ENCODE peak calls at places on chromosomes 16 and 17, in nine cellular contexts. H, U, T, W, X, B, C, S and J are unnamed samples.

GRCh38 chr17:18185832-18186231 is 2.2 kb downstream of the ALKBH5 start:
- DNase-seq in H (no peak), U (peak; percentile 31), T (no peak), W (no peak), X (no peak), B (no peak), C (no peak), S (peak; percentile 23), J (no peak)

GRCh38 chr17:48597775-48598631 is 4.4 kb upstream of the HOXB5 start:
- DNase-seq in H (no peak), U (no peak), T (no peak), W (peak; percentile 65), X (peak; percentile 93), B (no peak), C (no peak), S (peak; percentile 46), J (no peak)

GRCh38 chr16:8571061-8571596 is 19.2 kb downstream of the TMEM114 start:
- DNase-seq in H (peak; percentile 14), U (no peak), T (peak; percentile 66), W (peak; percentile 68), X (no peak), B (no peak), C (no peak), S (peak; percentile 75), J (no peak)

GRCh38 chr17:27624555-27624954 is 6.4 kb upstream of the LGALS9 start:
- DNase-seq in H (no peak), U (no peak), T (peak; percentile 13), W (no peak), X (no peak), B (no peak), C (no peak), S (no peak), J (no peak)

GRCh38 chr17:80678621-80679020 is 134.0 kb downstream of the RPTOR start:
- DNase-seq in H (no peak), U (no peak), T (peak; percentile 51), W (no peak), X (no peak), B (no peak), C (no peak), S (peak; percentile 91), J (peak; percentile 47)

GRCh38 chr17:11514565-11514964 is 83.7 kb upstream of the DNAH9 start:
- DNase-seq in H (no peak), U (no peak), T (no peak), W (no peak), X (no peak), B (no peak), C (no peak), S (no peak), J (no peak)

GRCh38 chr17:17503566-17504130 is 7.5 kb upstream of the RASD1 start:
- DNase-seq in H (no peak), U (no peak), T (peak; percentile 16), W (no peak), X (peak; percentile 55), B (no peak), C (no peak), S (no peak), J (no peak)

GRCh38 chr17:36625188-36625587 is 23.8 kb downstream of the MRM1 start:
- DNase-seq in H (no peak), U (no peak), T (no peak), W (no peak), X (no peak), B (no peak), C (no peak), S (no peak), J (no peak)

GRCh38 chr17:4881761-4882555 is 17.4 kb upstream of the C17orf107 start:
- DNase-seq in H (no peak), U (no peak), T (peak; percentile 46), W (peak; percentile 93), X (no peak), B (no peak), C (no peak), S (peak; percentile 14), J (no peak)

GRCh38 chr17:60910415-60910814 is 232.8 kb downstream of the BCAS3 start:
- DNase-seq in H (no peak), U (no peak), T (no peak), W (no peak), X (no peak), B (no peak), C (no peak), S (no peak), J (no peak)

GRCh38 chr16:3992297-3993051 is 112.0 kb upstream of the CREBBP start:
- DNase-seq in H (no peak), U (no peak), T (no peak), W (peak; percentile 42), X (no peak), B (no peak), C (no peak), S (no peak), J (no peak)

GRCh38 chr16:27756206-27756970 is 206.4 kb downstream of the KATNIP start:
- DNase-seq in H (no peak), U (no peak), T (no peak), W (no peak), X (no peak), B (no peak), C (no peak), S (no peak), J (no peak)

GRCh38 chr16:68756250-68757051 is 19.4 kb downstream of the CDH1 start:
- DNase-seq in H (no peak), U (no peak), T (peak; percentile 16), W (no peak), X (no peak), B (no peak), C (no peak), S (peak; percentile 12), J (no peak)

GRCh38 chr16:69324013-69324531 is 6.3 kb downstream of the PDF start:
- DNase-seq in H (no peak), U (peak; percentile 34), T (no peak), W (no peak), X (no peak), B (no peak), C (no peak), S (no peak), J (no peak)

GRCh38 chr16:84686702-84687298 is 13.0 kb upstream of the USP10 start:
- DNase-seq in H (no peak), U (no peak), T (no peak), W (no peak), X (peak; percentile 55), B (no peak), C (no peak), S (no peak), J (no peak)

GRCh38 chr16:82404586-82405315 is 222.0 kb upstream of the CDH13 start:
- DNase-seq in H (no peak), U (no peak), T (no peak), W (no peak), X (no peak), B (no peak), C (no peak), S (no peak), J (no peak)

GRCh38 chr17:57402691-57403090 is 146.4 kb downstream of the MSI2 start:
- DNase-seq in H (no peak), U (no peak), T (no peak), W (no peak), X (no peak), B (no peak), C (no peak), S (no peak), J (no peak)

GRCh38 chr17:57399690-57400089 is 143.4 kb downstream of the MSI2 start:
- DNase-seq in H (no peak), U (no peak), T (no peak), W (no peak), X (no peak), B (no peak), C (no peak), S (no peak), J (no peak)

GRCh38 chr17:57403241-57403640 is 146.9 kb downstream of the MSI2 start:
- DNase-seq in H (no peak), U (no peak), T (no peak), W (no peak), X (no peak), B (no peak), C (no peak), S (no peak), J (no peak)

GRCh38 chr17:57400648-57401047 is 144.3 kb downstream of the MSI2 start:
- DNase-seq in H (no peak), U (no peak), T (no peak), W (no peak), X (no peak), B (no peak), C (no peak), S (peak; percentile 57), J (no peak)

GRCh38 chr17:57401556-57402488 is 145.5 kb downstream of the MSI2 start:
- DNase-seq in H (no peak), U (no peak), T (no peak), W (peak; percentile 72), X (no peak), B (no peak), C (no peak), S (no peak), J (no peak)
- H3K4me3 ChIP-seq in H (no peak overlapping the region), U (no peak overlapping the region), T (no peak overlapping the region), W (no peak overlapping the region), X (no peak overlapping the region), B (no peak overlapping the region), C (no peak overlapping the region), S (no peak overlapping the region), J (no peak overlapping the region)

GRCh38 chr17:58210922-58211321 is 8.1 kb downstream of the MKS1 start:
- DNase-seq in H (no peak), U (no peak), T (no peak), W (peak; percentile 28), X (no peak), B (no peak), C (no peak), S (no peak), J (no peak)
- TF ChIP-seq CTCF in H (no peak), U (no peak), T (peak; percentile 4), W (peak; percentile 60), X (no peak), B (peak; percentile 18), C (no peak), S (no peak), J (no peak)

DNA sequence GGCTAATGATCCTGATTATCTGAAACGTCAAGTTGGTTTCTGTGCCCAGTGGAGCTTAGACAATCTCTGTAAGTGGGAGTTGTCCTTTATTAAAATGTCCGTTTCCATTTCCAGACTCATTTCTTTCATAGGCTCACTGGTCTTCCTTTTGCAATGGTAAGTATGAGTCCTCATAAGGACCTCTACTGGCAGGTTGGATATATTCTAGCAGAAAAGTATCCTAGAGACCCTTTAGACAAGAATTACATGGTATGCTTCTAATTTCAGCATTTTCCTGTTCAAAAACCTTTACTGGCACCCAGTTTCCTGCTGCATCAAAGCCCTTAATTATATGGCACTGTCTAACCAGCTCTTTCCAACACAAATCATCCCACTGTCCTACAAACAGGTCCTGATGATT is 28.1 kb upstream of the ARL2BP start:
- DNase-seq in H (no peak), U (no peak), T (no peak), W (no peak), X (no peak), B (no peak), C (no peak), S (no peak), J (no peak)
- H3K4me3 ChIP-seq in H (no peak overlapping the region), U (no peak overlapping the region), T (no peak overlapping the region), W (no peak overlapping the region), X (no peak overlapping the region), B (no peak overlapping the region), C (no peak overlapping the region), S (no peak overlapping the region), J (no peak overlapping the region)

GRCh38 chr17:40103082-40103741 is 2.8 kb upstream of the NR1D1 start:
- DNase-seq in H (no peak), U (no peak), T (no peak), W (peak; percentile 60), X (no peak), B (no peak), C (peak; percentile 72), S (no peak), J (no peak)
- TF ChIP-seq CTCF in H (no peak), U (no peak), T (no peak), W (no peak), X (no peak), B (no peak), C (no peak), S (no peak), J (no peak)